ENCODE peak calls at places on chromosomes 16 and 17, in nine cellular contexts. R, W, S, B, K, F, O, C and D are unnamed samples.

GRCh38 chr17:76547183-76547641 is 7.4 kb downstream of the PRCD start:
- DNase-seq in R (no peak), W (peak; percentile 82), S (peak; percentile 67), B (peak; percentile 74), K (no peak), F (peak; percentile 83), O (no peak), C (peak; percentile 72), D (peak; percentile 47)

GRCh38 chr16:50297301-50298074 is 31.1 kb downstream of the ADCY7 start:
- DNase-seq in R (peak; percentile 63), W (no peak), S (no peak), B (no peak), K (no peak), F (no peak), O (peak; percentile 47), C (no peak), D (no peak)

GRCh38 chr16:7051586-7052349 is 280.9 kb upstream of the RBFOX1 start:
- DNase-seq in R (no peak), W (no peak), S (no peak), B (no peak), K (no peak), F (no peak), O (no peak), C (no peak), D (no peak)

GRCh38 chr16:628321-629061 is 2.3 kb upstream of the WFIKKN1 start:
- DNase-seq in R (peak; percentile 61), W (no peak), S (no peak), B (no peak), K (no peak), F (no peak), O (no peak), C (no peak), D (no peak)

GRCh38 chr17:40818733-40819527 is 3.5 kb downstream of the KRT10 start:
- DNase-seq in R (peak; percentile 86), W (peak; percentile 92), S (peak; percentile 78), B (peak; percentile 86), K (peak; percentile 17), F (peak; percentile 88), O (peak; percentile 93), C (peak; percentile 80), D (peak; percentile 81)

GRCh38 chr17:63035271-63035670 is 69.2 kb downstream of the TANC2 start:
- DNase-seq in R (no peak), W (no peak), S (no peak), B (no peak), K (no peak), F (peak; percentile 71), O (no peak), C (no peak), D (no peak)

GRCh38 chr17:81057777-81058176 is 22.8 kb downstream of the BAIAP2 start:
- DNase-seq in R (no peak), W (no peak), S (no peak), B (no peak), K (no peak), F (no peak), O (no peak), C (no peak), D (no peak)

GRCh38 chr16:66480265-66481080 is 53.4 kb downstream of the BEAN1 start:
- DNase-seq in R (no peak), W (no peak), S (no peak), B (peak; percentile 14), K (no peak), F (no peak), O (no peak), C (no peak), D (no peak)

GRCh38 chr16:11781773-11782172 is 15.3 kb downstream of the ZC3H7A start:
- DNase-seq in R (no peak), W (no peak), S (no peak), B (no peak), K (no peak), F (no peak), O (no peak), C (no peak), D (no peak)

GRCh38 chr16:86665319-86665675 is 86.9 kb downstream of the FOXL1 start:
- DNase-seq in R (no peak), W (no peak), S (no peak), B (no peak), K (no peak), F (peak; percentile 66), O (no peak), C (no peak), D (no peak)

GRCh38 chr16:70512456-70512855 is 10.9 kb downstream of the COG4 start:
- DNase-seq in R (no peak), W (no peak), S (no peak), B (no peak), K (no peak), F (no peak), O (no peak), C (no peak), D (no peak)

GRCh38 chr17:8894673-8895578 is 27.5 kb upstream of the PIK3R6 start:
- DNase-seq in R (no peak), W (peak; percentile 85), S (peak; percentile 53), B (peak; percentile 65), K (no peak), F (peak; percentile 79), O (peak; percentile 63), C (peak; percentile 93), D (peak; percentile 53)
- H3K4me3 ChIP-seq in R (no peak overlapping the region), W (no peak overlapping the region), S (no peak overlapping the region), B (peak overlapping the region; percentile 20), K (peak overlapping the region; percentile 39), F (peak overlapping the region; percentile 32), O (no peak overlapping the region), C (no peak overlapping the region), D (peak overlapping the region; percentile 29)

GRCh38 chr16:3170440-3171180 is 17.4 kb upstream of the OR1F1 start:
- DNase-seq in R (peak; percentile 65), W (no peak), S (no peak), B (no peak), K (no peak), F (no peak), O (no peak), C (no peak), D (no peak)
- H3K4me3 ChIP-seq in R (no peak overlapping the region), W (peak overlapping the region; percentile 42), S (peak overlapping the region; percentile 38), B (peak overlapping the region; percentile 32), K (peak overlapping the region; percentile 53), F (no peak overlapping the region), O (no peak overlapping the region), C (no peak overlapping the region), D (peak overlapping the region; percentile 37)

DNA sequence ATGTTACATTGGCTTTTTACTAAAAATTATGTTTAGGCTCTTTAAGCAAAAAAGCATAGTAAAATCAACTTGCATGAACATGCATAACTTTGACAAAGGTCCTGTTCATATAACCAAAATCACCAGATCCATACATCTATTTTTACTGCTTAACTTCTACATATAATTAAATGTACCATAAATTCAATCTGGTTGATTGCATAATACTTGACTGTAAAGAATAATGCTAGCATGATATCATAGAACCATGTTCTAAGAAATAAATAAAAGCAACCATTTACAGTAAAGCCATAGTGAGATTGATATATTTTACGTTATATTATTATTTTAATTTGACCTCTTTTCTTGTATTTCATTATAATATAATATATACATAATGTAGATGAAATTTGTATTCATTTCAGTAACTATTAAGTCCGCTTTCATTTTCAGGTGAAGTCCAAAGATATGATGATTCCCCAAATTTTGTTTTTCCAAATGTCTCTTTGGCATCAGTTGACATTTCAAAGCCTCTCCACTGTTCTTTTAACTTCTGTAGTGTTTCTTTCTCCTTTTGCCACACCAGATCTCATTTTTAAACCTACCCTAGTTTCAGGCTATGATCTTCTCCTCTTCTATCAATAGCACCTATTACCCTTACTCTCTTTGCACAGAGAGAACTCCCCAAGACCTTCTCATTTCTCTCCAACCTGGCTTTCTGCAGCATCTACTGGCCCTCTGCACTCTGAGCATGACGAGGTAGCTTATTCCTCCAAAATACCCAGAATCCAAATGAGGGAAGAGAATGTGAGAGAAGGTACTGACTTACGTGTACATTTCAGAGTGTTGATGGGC is 1.8 kb downstream of the APOH start:
- DNase-seq in R (no peak), W (no peak), S (no peak), B (no peak), K (no peak), F (no peak), O (no peak), C (no peak), D (no peak)
- H3K4me3 ChIP-seq in R (no peak overlapping the region), W (no peak overlapping the region), S (no peak overlapping the region), B (no peak overlapping the region), K (no peak overlapping the region), F (no peak overlapping the region), O (no peak overlapping the region), C (no peak overlapping the region), D (no peak overlapping the region)

GRCh38 chr17:44273607-44274006 is 5.7 kb upstream of the SLC4A1 start:
- DNase-seq in R (no peak), W (no peak), S (no peak), B (no peak), K (no peak), F (no peak), O (no peak), C (no peak), D (no peak)
- H3K4me3 ChIP-seq in R (no peak overlapping the region), W (no peak overlapping the region), S (no peak overlapping the region), B (no peak overlapping the region), K (no peak overlapping the region), F (no peak overlapping the region), O (no peak overlapping the region), C (no peak overlapping the region), D (no peak overlapping the region)

GRCh38 chr16:8831450-8832382 is 34.1 kb downstream of the PMM2 start:
- DNase-seq in R (no peak), W (no peak), S (peak; percentile 32), B (no peak), K (no peak), F (no peak), O (no peak), C (no peak), D (no peak)
- H3K4me3 ChIP-seq in R (no peak overlapping the region), W (no peak overlapping the region), S (no peak overlapping the region), B (no peak overlapping the region), K (no peak overlapping the region), F (no peak overlapping the region), O (no peak overlapping the region), C (no peak overlapping the region), D (no peak overlapping the region)

DNA sequence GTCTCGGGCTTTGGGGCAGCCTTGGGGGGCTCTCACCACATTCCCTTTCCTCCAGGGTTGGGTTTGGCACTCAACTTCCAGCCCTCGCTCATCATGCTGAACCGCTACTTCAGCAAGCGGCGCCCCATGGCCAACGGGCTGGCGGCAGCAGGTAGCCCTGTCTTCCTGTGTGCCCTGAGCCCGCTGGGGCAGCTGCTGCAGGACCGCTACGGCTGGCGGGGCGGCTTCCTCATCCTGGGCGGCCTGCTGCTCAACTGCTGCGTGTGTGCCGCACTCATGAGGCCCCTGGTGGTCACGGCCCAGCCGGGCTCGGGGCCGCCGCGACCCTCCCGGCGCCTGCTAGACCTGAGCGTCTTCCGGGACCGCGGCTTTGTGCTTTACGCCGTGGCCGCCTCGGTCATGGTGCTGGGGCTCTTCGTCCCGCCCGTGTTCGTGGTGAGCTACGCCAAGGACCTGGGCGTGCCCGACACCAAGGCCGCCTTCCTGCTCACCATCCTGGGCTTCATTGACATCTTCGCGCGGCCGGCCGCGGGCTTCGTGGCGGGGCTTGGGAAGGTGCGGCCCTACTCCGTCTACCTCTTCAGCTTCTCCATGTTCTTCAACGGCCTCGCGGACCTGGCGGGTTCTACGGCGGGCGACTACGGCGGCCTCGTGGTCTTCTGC is 8.4 kb downstream of the SLC16A3 start:
- DNase-seq in R (peak; percentile 74), W (no peak), S (no peak), B (no peak), K (no peak), F (no peak), O (no peak), C (no peak), D (peak; percentile 16)
- H3K4me3 ChIP-seq in R (no peak overlapping the region), W (no peak overlapping the region), S (no peak overlapping the region), B (no peak overlapping the region), K (no peak overlapping the region), F (no peak overlapping the region), O (no peak overlapping the region), C (no peak overlapping the region), D (no peak overlapping the region)